ENCODE peak calls at places on chromosomes 3 and 15, in seven cellular contexts. One of them, this sample, is unnamed.
A peak's percentile ranks its signal among the peaks of the same experiment; 100 is the strongest.

GRCh38 chr15:90401499-90401898 is 13.5 kb downstream of the IQGAP1 start:
- DNase-seq in A549: no peak
- DNase-seq in BJ: no peak
- DNase-seq in bronchial epithelial cell: no peak
- DNase-seq in foreskin fibroblast: no peak
- DNase-seq in AG09309: no peak
- DNase-seq in breast epithelium: no peak
- DNase-seq in this sample: no peak

GRCh38 chr3:24502690-24503089 is 8.0 kb upstream of the THRB start:
- DNase-seq in A549: no peak
- DNase-seq in BJ: no peak
- DNase-seq in bronchial epithelial cell: peak; percentile 74
- DNase-seq in foreskin fibroblast: peak; percentile 61
- DNase-seq in AG09309: peak; percentile 17
- DNase-seq in breast epithelium: no peak
- DNase-seq in this sample: no peak

GRCh38 chr15:52480990-52481389 is 47.7 kb downstream of the MYO5A start:
- DNase-seq in A549: no peak
- DNase-seq in BJ: no peak
- DNase-seq in bronchial epithelial cell: no peak
- DNase-seq in foreskin fibroblast: peak; percentile 30
- DNase-seq in AG09309: no peak
- DNase-seq in breast epithelium: no peak
- DNase-seq in this sample: no peak

GRCh38 chr3:131075632-131076328 is 49.1 kb downstream of the NEK11 start:
- DNase-seq in A549: no peak
- DNase-seq in BJ: no peak
- DNase-seq in bronchial epithelial cell: no peak
- DNase-seq in foreskin fibroblast: no peak
- DNase-seq in AG09309: no peak
- DNase-seq in breast epithelium: no peak
- DNase-seq in this sample: peak; percentile 2

GRCh38 chr3:174387736-174388135 is 471.4 kb upstream of the NAALADL2 start:
- DNase-seq in A549: no peak
- DNase-seq in BJ: no peak
- DNase-seq in bronchial epithelial cell: no peak
- DNase-seq in foreskin fibroblast: peak; percentile 29
- DNase-seq in AG09309: no peak
- DNase-seq in breast epithelium: no peak
- DNase-seq in this sample: no peak

GRCh38 chr3:49140080-49140479 is 7.2 kb upstream of the LAMB2 start:
- DNase-seq in A549: no peak
- DNase-seq in BJ: no peak
- DNase-seq in bronchial epithelial cell: no peak
- DNase-seq in foreskin fibroblast: no peak
- DNase-seq in AG09309: no peak
- DNase-seq in breast epithelium: no peak
- DNase-seq in this sample: no peak

GRCh38 chr15:56031836-56032235 is 38.4 kb upstream of the NEDD4 start:
- DNase-seq in A549: no peak
- DNase-seq in BJ: no peak
- DNase-seq in bronchial epithelial cell: no peak
- DNase-seq in foreskin fibroblast: no peak
- DNase-seq in AG09309: no peak
- DNase-seq in breast epithelium: no peak
- DNase-seq in this sample: no peak

GRCh38 chr3:71225951-71226564 is 357.5 kb downstream of the FOXP1 start:
- DNase-seq in A549: no peak
- DNase-seq in BJ: no peak
- DNase-seq in bronchial epithelial cell: no peak
- DNase-seq in foreskin fibroblast: peak; percentile 25
- DNase-seq in AG09309: no peak
- DNase-seq in breast epithelium: no peak
- DNase-seq in this sample: no peak

GRCh38 chr15:30882861-30883433 is 20.8 kb upstream of the FAN1 start:
- DNase-seq in A549: no peak
- DNase-seq in BJ: no peak
- DNase-seq in bronchial epithelial cell: no peak
- DNase-seq in foreskin fibroblast: no peak
- DNase-seq in AG09309: no peak
- DNase-seq in breast epithelium: no peak
- DNase-seq in this sample: no peak

GRCh38 chr3:127014536-127015281 is 31.8 kb downstream of the PLXNA1 start:
- DNase-seq in A549: no peak
- DNase-seq in BJ: no peak
- DNase-seq in bronchial epithelial cell: no peak
- DNase-seq in foreskin fibroblast: no peak
- DNase-seq in AG09309: no peak
- DNase-seq in breast epithelium: no peak
- DNase-seq in this sample: no peak

GRCh38 chr3:77931272-77932009 is 891.5 kb downstream of the ROBO2 start:
- DNase-seq in A549: no peak
- DNase-seq in BJ: peak; percentile 8
- DNase-seq in bronchial epithelial cell: no peak
- DNase-seq in foreskin fibroblast: peak; percentile 67
- DNase-seq in AG09309: peak; percentile 10
- DNase-seq in breast epithelium: no peak
- DNase-seq in this sample: no peak

GRCh38 chr15:98034731-98035130 is 74.2 kb downstream of the ARRDC4 start:
- DNase-seq in A549: no peak
- DNase-seq in BJ: no peak
- DNase-seq in bronchial epithelial cell: peak; percentile 63
- DNase-seq in foreskin fibroblast: no peak
- DNase-seq in AG09309: no peak
- DNase-seq in breast epithelium: no peak
- DNase-seq in this sample: no peak

GRCh38 chr3:56894912-56895431 is 93.2 kb upstream of the ARHGEF3 start:
- DNase-seq in A549: no peak
- DNase-seq in BJ: no peak
- DNase-seq in bronchial epithelial cell: no peak
- DNase-seq in foreskin fibroblast: peak; percentile 23
- DNase-seq in AG09309: peak; percentile 10
- DNase-seq in breast epithelium: no peak
- DNase-seq in this sample: no peak

GRCh38 chr3:47885168-47885567 is 82.2 kb downstream of the DHX30 start:
- DNase-seq in A549: no peak
- DNase-seq in BJ: no peak
- DNase-seq in bronchial epithelial cell: no peak
- DNase-seq in foreskin fibroblast: no peak
- DNase-seq in AG09309: no peak
- DNase-seq in breast epithelium: no peak
- DNase-seq in this sample: no peak

GRCh38 chr3:135995766-135996165 is 30.2 kb downstream of the PPP2R3A start:
- DNase-seq in A549: no peak
- DNase-seq in BJ: no peak
- DNase-seq in bronchial epithelial cell: no peak
- DNase-seq in foreskin fibroblast: peak; percentile 43
- DNase-seq in AG09309: no peak
- DNase-seq in breast epithelium: no peak
- DNase-seq in this sample: no peak

GRCh38 chr15:97915261-97915660 is 45.2 kb upstream of the ARRDC4 start:
- DNase-seq in A549: no peak
- DNase-seq in BJ: no peak
- DNase-seq in bronchial epithelial cell: no peak
- DNase-seq in foreskin fibroblast: no peak
- DNase-seq in AG09309: no peak
- DNase-seq in breast epithelium: no peak
- DNase-seq in this sample: no peak

GRCh38 chr15:42392309-42393024 is 33.2 kb downstream of the CAPN3 start:
- DNase-seq in A549: no peak
- DNase-seq in BJ: no peak
- DNase-seq in bronchial epithelial cell: no peak
- DNase-seq in foreskin fibroblast: peak; percentile 19
- DNase-seq in AG09309: no peak
- DNase-seq in breast epithelium: no peak
- DNase-seq in this sample: peak; percentile 25

GRCh38 chr3:138331143-138331894 is 1.7 kb upstream of the NME9 start:
- DNase-seq in A549: peak; percentile 28
- DNase-seq in BJ: no peak
- DNase-seq in bronchial epithelial cell: no peak
- DNase-seq in foreskin fibroblast: peak; percentile 55
- DNase-seq in AG09309: no peak
- DNase-seq in breast epithelium: no peak
- DNase-seq in this sample: no peak

GRCh38 chr3:61111764-61112163 is 139.5 kb downstream of the FHIT start:
- DNase-seq in A549: no peak
- DNase-seq in BJ: no peak
- DNase-seq in bronchial epithelial cell: no peak
- DNase-seq in foreskin fibroblast: no peak
- DNase-seq in AG09309: no peak
- DNase-seq in breast epithelium: no peak
- DNase-seq in this sample: no peak

GRCh38 chr3:44561076-44561475 is 6.1 kb downstream of the ZKSCAN7 start:
- DNase-seq in A549: no peak
- DNase-seq in BJ: no peak
- DNase-seq in bronchial epithelial cell: no peak
- DNase-seq in foreskin fibroblast: no peak
- DNase-seq in AG09309: no peak
- DNase-seq in breast epithelium: no peak
- DNase-seq in this sample: no peak

GRCh38 chr15:87527416-87527815 is 729.1 kb downstream of the NTRK3 start:
- DNase-seq in A549: no peak
- DNase-seq in BJ: no peak
- DNase-seq in bronchial epithelial cell: peak; percentile 10
- DNase-seq in foreskin fibroblast: no peak
- DNase-seq in AG09309: no peak
- DNase-seq in breast epithelium: peak; percentile 20
- DNase-seq in this sample: no peak

GRCh38 chr3:20527368-20527767 is 341.4 kb upstream of the SGO1 start:
- DNase-seq in A549: no peak
- DNase-seq in BJ: no peak
- DNase-seq in bronchial epithelial cell: peak; percentile 31
- DNase-seq in foreskin fibroblast: no peak
- DNase-seq in AG09309: no peak
- DNase-seq in breast epithelium: no peak
- DNase-seq in this sample: no peak

GRCh38 chr3:45597581-45597980 is 3.0 kb downstream of the LIMD1 start:
- DNase-seq in A549: no peak
- DNase-seq in BJ: no peak
- DNase-seq in bronchial epithelial cell: no peak
- DNase-seq in foreskin fibroblast: no peak
- DNase-seq in AG09309: no peak
- DNase-seq in breast epithelium: no peak
- DNase-seq in this sample: no peak
- TF ChIP-seq CTCF in A549: no peak
- TF ChIP-seq CTCF in BJ: no peak
- TF ChIP-seq CTCF in bronchial epithelial cell: no peak
- TF ChIP-seq CTCF in foreskin fibroblast: no peak
- TF ChIP-seq CTCF in AG09309: no peak
- TF ChIP-seq CTCF in breast epithelium: no peak
- TF ChIP-seq CTCF in this sample: no peak

DNA sequence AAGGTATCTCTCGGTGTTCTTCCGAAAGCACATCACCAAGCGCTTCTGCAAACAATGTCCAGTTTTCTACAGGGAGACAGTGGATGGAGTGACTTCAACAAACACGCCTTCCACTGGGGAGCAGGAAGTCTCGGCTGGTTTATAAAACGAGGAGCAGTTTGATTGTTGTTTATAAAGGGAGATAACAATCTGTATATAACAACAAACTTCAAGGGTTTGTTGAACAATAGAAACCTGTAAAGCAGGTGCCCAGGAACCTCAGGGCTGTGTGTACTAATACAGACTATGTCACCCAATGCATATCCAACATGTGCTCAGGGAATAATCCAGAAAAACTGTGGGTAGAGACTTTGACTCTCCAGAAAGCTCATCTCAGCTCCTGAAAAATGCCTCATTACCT is 4.6 kb downstream of the CCR2 start:
- DNase-seq in A549: no peak
- DNase-seq in BJ: no peak
- DNase-seq in bronchial epithelial cell: no peak
- DNase-seq in foreskin fibroblast: no peak
- DNase-seq in AG09309: no peak
- DNase-seq in breast epithelium: no peak
- DNase-seq in this sample: no peak
- H3K4me3 ChIP-seq in A549: no peak overlapping the region
- H3K4me3 ChIP-seq in BJ: no peak overlapping the region
- H3K4me3 ChIP-seq in bronchial epithelial cell: no peak overlapping the region
- H3K4me3 ChIP-seq in foreskin fibroblast: no peak overlapping the region
- H3K4me3 ChIP-seq in AG09309: no peak overlapping the region
- H3K4me3 ChIP-seq in breast epithelium: no peak overlapping the region
- H3K4me3 ChIP-seq in this sample: no peak overlapping the region

GRCh38 chr15:34644851-34645250 is 61.4 kb upstream of the GOLGA8B start:
- DNase-seq in A549: no peak
- DNase-seq in BJ: no peak
- DNase-seq in bronchial epithelial cell: no peak
- DNase-seq in foreskin fibroblast: peak; percentile 81
- DNase-seq in AG09309: no peak
- DNase-seq in breast epithelium: no peak
- DNase-seq in this sample: no peak
- TF ChIP-seq CTCF in A549: no peak
- TF ChIP-seq CTCF in BJ: no peak
- TF ChIP-seq CTCF in bronchial epithelial cell: no peak
- TF ChIP-seq CTCF in foreskin fibroblast: no peak
- TF ChIP-seq CTCF in AG09309: no peak
- TF ChIP-seq CTCF in breast epithelium: no peak
- TF ChIP-seq CTCF in this sample: no peak

GRCh38 chr3:117277816-117278215 is 568.2 kb downstream of the TUSC7 start:
- DNase-seq in A549: no peak
- DNase-seq in BJ: no peak
- DNase-seq in bronchial epithelial cell: no peak
- DNase-seq in foreskin fibroblast: no peak
- DNase-seq in AG09309: no peak
- DNase-seq in breast epithelium: no peak
- DNase-seq in this sample: no peak
- H3K4me3 ChIP-seq in A549: no peak overlapping the region
- H3K4me3 ChIP-seq in BJ: no peak overlapping the region
- H3K4me3 ChIP-seq in bronchial epithelial cell: no peak overlapping the region
- H3K4me3 ChIP-seq in foreskin fibroblast: no peak overlapping the region
- H3K4me3 ChIP-seq in AG09309: no peak overlapping the region
- H3K4me3 ChIP-seq in breast epithelium: no peak overlapping the region
- H3K4me3 ChIP-seq in this sample: no peak overlapping the region